ENCODE peak calls at places on chromosomes 16 and 17, in ten cellular contexts. E, K, I, A, L, C, J, N, H and R are unnamed samples.

GRCh38 chr17:69447726-69448125 is 33.2 kb downstream of the MAP2K6 start:
- DNase-seq in E (no peak), K (no peak), I (no peak), A (no peak), L (no peak), C (no peak), J (no peak), N (no peak), H (no peak), R (no peak)

GRCh38 chr16:5001986-5002385 is 31.7 kb downstream of the NAGPA start:
- DNase-seq in E (no peak), K (no peak), I (no peak), A (no peak), L (no peak), C (no peak), J (no peak), N (no peak), H (no peak), R (no peak)

GRCh38 chr16:66127459-66128362 is 238.8 kb upstream of the CDH5 start:
- DNase-seq in E (no peak), K (no peak), I (peak; percentile 37), A (no peak), L (no peak), C (no peak), J (no peak), N (no peak), H (peak; percentile 21), R (no peak)

GRCh38 chr17:61770752-61771533 is 92.4 kb downstream of the BRIP1 start:
- DNase-seq in E (no peak), K (no peak), I (peak; percentile 31), A (no peak), L (no peak), C (no peak), J (no peak), N (no peak), H (no peak), R (no peak)

GRCh38 chr16:72092832-72093447 is 480 bp downstream of the TXNL4B start:
- DNase-seq in E (no peak), K (no peak), I (peak; percentile 75), A (no peak), L (no peak), C (peak; percentile 75), J (no peak), N (peak; percentile 40), H (no peak), R (no peak)

GRCh38 chr17:49898547-49899490 is 51.0 kb upstream of the TAC4 start:
- DNase-seq in E (peak; percentile 36), K (no peak), I (peak; percentile 40), A (no peak), L (no peak), C (peak; percentile 26), J (no peak), N (peak; percentile 50), H (no peak), R (no peak)

GRCh38 chr16:86248325-86248905 is 261.9 kb upstream of the FOXF1 start:
- DNase-seq in E (no peak), K (no peak), I (no peak), A (no peak), L (no peak), C (no peak), J (no peak), N (no peak), H (no peak), R (no peak)

GRCh38 chr17:9360610-9361571 is 214.7 kb downstream of the STX8 start:
- DNase-seq in E (no peak), K (no peak), I (peak; percentile 37), A (no peak), L (no peak), C (peak; percentile 29), J (peak; percentile 50), N (peak; percentile 33), H (peak; percentile 31), R (no peak)

GRCh38 chr16:87044031-87044380 is 273.2 kb downstream of the C16orf95 start:
- DNase-seq in E (no peak), K (no peak), I (peak; percentile 60), A (no peak), L (no peak), C (peak; percentile 14), J (no peak), N (peak; percentile 52), H (no peak), R (no peak)

GRCh38 chr17:38416840-38417209 is 11.4 kb upstream of the ARHGAP23 start:
- DNase-seq in E (no peak), K (no peak), I (no peak), A (no peak), L (no peak), C (no peak), J (no peak), N (no peak), H (no peak), R (no peak)

GRCh38 chr17:37292429-37293139 is 83.2 kb upstream of the C17orf78 start:
- DNase-seq in E (no peak), K (no peak), I (no peak), A (no peak), L (no peak), C (no peak), J (no peak), N (no peak), H (no peak), R (no peak)

GRCh38 chr17:13626703-13627102 is 25.0 kb upstream of the HS3ST3A1 start:
- DNase-seq in E (no peak), K (no peak), I (peak; percentile 88), A (no peak), L (no peak), C (peak; percentile 68), J (no peak), N (no peak), H (no peak), R (no peak)

GRCh38 chr16:11342021-11342855 is 3.0 kb upstream of the RMI2 start:
- DNase-seq in E (no peak), K (no peak), I (no peak), A (no peak), L (no peak), C (no peak), J (no peak), N (no peak), H (no peak), R (no peak)

GRCh38 chr17:30477758-30478115 is 529 bp downstream of the GOSR1 start:
- DNase-seq in E (no peak), K (no peak), I (peak; percentile 32), A (peak; percentile 46), L (no peak), C (peak; percentile 44), J (no peak), N (no peak), H (no peak), R (no peak)

GRCh38 chr17:10029129-10029528 is 124.1 kb upstream of the RCVRN start:
- DNase-seq in E (no peak), K (no peak), I (no peak), A (no peak), L (no peak), C (no peak), J (no peak), N (no peak), H (no peak), R (no peak)

GRCh38 chr17:8192070-8192815 is 2.3 kb upstream of the BORCS6 start:
- DNase-seq in E (peak; percentile 98), K (peak; percentile 70), I (peak; percentile 96), A (peak; percentile 73), L (peak; percentile 30), C (peak; percentile 97), J (no peak), N (peak; percentile 76), H (peak; percentile 75), R (no peak)

GRCh38 chr16:11796227-11797165 is 562 bp downstream of the ZC3H7A start:
- DNase-seq in E (no peak), K (peak; percentile 75), I (peak; percentile 37), A (peak; percentile 34), L (no peak), C (peak; percentile 69), J (no peak), N (peak; percentile 66), H (peak; percentile 74), R (no peak)

GRCh38 chr17:3723556-3724372 is at the start of gene HASPIN:
- DNase-seq in E (peak; percentile 54), K (peak; percentile 94), I (peak; percentile 78), A (peak; percentile 89), L (peak; percentile 86), C (peak; percentile 96), J (peak; percentile 6), N (peak; percentile 86), H (peak; percentile 90), R (peak; percentile 83)

GRCh38 chr16:84839054-84839453 is 19.3 kb downstream of the CRISPLD2 start:
- DNase-seq in E (no peak), K (no peak), I (peak; percentile 83), A (no peak), L (no peak), C (peak; percentile 85), J (peak; percentile 67), N (peak; percentile 24), H (no peak), R (no peak)

GRCh38 chr16:26598061-26598460 is 468.7 kb upstream of the C16orf82 start:
- DNase-seq in E (no peak), K (no peak), I (no peak), A (peak; percentile 77), L (peak; percentile 4), C (no peak), J (no peak), N (no peak), H (no peak), R (no peak)

GRCh38 chr17:12727076-12727750 is 61.5 kb downstream of the MYOCD start:
- DNase-seq in E (no peak), K (no peak), I (no peak), A (no peak), L (no peak), C (no peak), J (peak; percentile 30), N (no peak), H (no peak), R (no peak)

GRCh38 chr16:53480394-53480793 is 22.6 kb downstream of the AKTIP start:
- DNase-seq in E (no peak), K (no peak), I (no peak), A (no peak), L (no peak), C (no peak), J (no peak), N (no peak), H (no peak), R (no peak)

GRCh38 chr17:50188521-50189395 is 12.7 kb downstream of the COL1A1 start:
- DNase-seq in E (no peak), K (no peak), I (no peak), A (no peak), L (no peak), C (no peak), J (no peak), N (no peak), H (peak; percentile 12), R (no peak)

GRCh38 chr16:49875812-49876715 is 20.2 kb upstream of the ZNF423 start:
- DNase-seq in E (no peak), K (peak; percentile 28), I (no peak), A (no peak), L (no peak), C (no peak), J (no peak), N (no peak), H (no peak), R (no peak)

GRCh38 chr16:11156401-11156800 is 99.6 kb downstream of the SOCS1 start:
- DNase-seq in E (no peak), K (peak; percentile 83), I (no peak), A (no peak), L (no peak), C (no peak), J (no peak), N (no peak), H (no peak), R (no peak)

GRCh38 chr16:5412721-5413120 is 315.1 kb upstream of the EEF2KMT start:
- DNase-seq in E (no peak), K (peak; percentile 23), I (no peak), A (no peak), L (no peak), C (no peak), J (no peak), N (no peak), H (no peak), R (no peak)

GRCh38 chr16:79628501-79628975 is 28.0 kb upstream of the MAF start:
- DNase-seq in E (no peak), K (no peak), I (peak; percentile 86), A (peak; percentile 9), L (peak; percentile 31), C (no peak), J (no peak), N (peak; percentile 38), H (no peak), R (peak; percentile 94)